ENCODE peak calls at places on chromosomes 7 and 10, in eight cellular contexts. O is A549, B is fibroblast of the aortic adventitia, Q is right lobe of liver, D is stomach, R is thoracic aorta, J is WERI-Rb-1, T is left ventricle myocardium inferior. S is an unnamed sample.

GRCh38 chr7:95473276-95473985 is 12.3 kb upstream of the ASB4 start:
- DNase-seq in O (no peak), B (no peak), Q (no peak), D (no peak), R (no peak), J (peak; percentile 84), T (no peak), S (no peak)

GRCh38 chr7:7424151-7424873 is 111.4 kb downstream of the COL28A1 start:
- DNase-seq in O (peak; percentile 54), B (peak; percentile 78), Q (peak; percentile 72), D (peak; percentile 69), R (peak; percentile 3), J (peak; percentile 77), T (peak; percentile 35), S (peak; percentile 83)

GRCh38 chr7:1670894-1671875 is 1.1 kb downstream of the ELFN1 start:
- DNase-seq in O (no peak), B (no peak), Q (peak; percentile 42), D (no peak), R (no peak), J (no peak), T (no peak), S (no peak)

GRCh38 chr7:151790095-151790825 is 86.7 kb downstream of the PRKAG2 start:
- DNase-seq in O (no peak), B (no peak), Q (no peak), D (no peak), R (no peak), J (no peak), T (no peak), S (no peak)

GRCh38 chr7:52962402-52962801 is 73.0 kb upstream of the POM121L12 start:
- DNase-seq in O (no peak), B (no peak), Q (no peak), D (no peak), R (no peak), J (no peak), T (no peak), S (no peak)

GRCh38 chr10:14953452-14954000 is 370 bp downstream of the DCLRE1C start:
- DNase-seq in O (peak; percentile 57), B (peak; percentile 68), Q (no peak), D (peak; percentile 51), R (peak; percentile 7), J (no peak), T (peak; percentile 50), S (no peak)

GRCh38 chr7:76513817-76514799 is 3.8 kb downstream of the UPK3B start:
- DNase-seq in O (no peak), B (no peak), Q (no peak), D (no peak), R (no peak), J (no peak), T (no peak), S (no peak)

GRCh38 chr7:1721047-1721687 is 51.1 kb downstream of the ELFN1 start:
- DNase-seq in O (no peak), B (no peak), Q (no peak), D (no peak), R (no peak), J (no peak), T (no peak), S (no peak)

GRCh38 chr10:46220872-46221538 is 65.8 kb upstream of the ANTXRL start:
- DNase-seq in O (no peak), B (no peak), Q (no peak), D (no peak), R (no peak), J (no peak), T (no peak), S (no peak)

GRCh38 chr10:49220031-49220430 is 31.8 kb upstream of the TMEM273 start:
- DNase-seq in O (no peak), B (peak; percentile 2), Q (no peak), D (no peak), R (no peak), J (no peak), T (no peak), S (no peak)

GRCh38 chr7:134799387-134799786 is 20.0 kb downstream of the CALD1 start:
- DNase-seq in O (no peak), B (no peak), Q (no peak), D (no peak), R (no peak), J (no peak), T (no peak), S (no peak)

GRCh38 chr7:134792968-134793367 is 13.5 kb downstream of the CALD1 start:
- DNase-seq in O (no peak), B (peak; percentile 39), Q (no peak), D (no peak), R (no peak), J (no peak), T (peak; percentile 48), S (peak; percentile 28)

GRCh38 chr7:134802762-134803161 is 23.3 kb downstream of the CALD1 start:
- DNase-seq in O (no peak), B (no peak), Q (no peak), D (no peak), R (no peak), J (no peak), T (no peak), S (no peak)

GRCh38 chr7:134795231-134795630 is 15.8 kb downstream of the CALD1 start:
- DNase-seq in O (no peak), B (no peak), Q (no peak), D (no peak), R (no peak), J (no peak), T (no peak), S (no peak)

DNA sequence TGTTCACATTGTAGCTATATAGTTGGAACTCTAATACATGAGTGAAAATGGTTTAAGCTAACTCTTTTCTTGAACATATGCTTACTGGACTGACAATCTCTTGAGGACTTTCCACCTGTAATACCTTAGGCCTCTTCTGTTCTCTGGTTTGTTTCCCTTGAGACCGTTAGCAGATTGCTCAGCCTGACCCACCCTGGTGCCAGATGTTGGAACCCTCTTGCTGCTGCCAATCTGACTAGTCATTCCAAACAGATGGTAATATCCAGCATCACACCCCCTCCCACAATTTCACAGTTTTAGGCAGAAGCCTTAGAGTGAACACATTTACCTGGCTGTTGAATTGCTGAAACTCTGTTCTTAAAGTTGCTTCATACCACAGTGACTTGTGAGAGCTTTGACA is 18.7 kb downstream of the CALD1 start:
- DNase-seq in O (no peak), B (no peak), Q (no peak), D (no peak), R (no peak), J (no peak), T (no peak), S (no peak)
- TF ChIP-seq CTCF in O (no peak), B (no peak), Q (no peak), D (no peak), R (no peak), J (no peak), T (no peak), S (no peak)

GRCh38 chr10:110306452-110306768 is 1.7 kb upstream of the SMNDC1 start:
- DNase-seq in O (no peak), B (no peak), Q (no peak), D (no peak), R (no peak), J (no peak), T (no peak), S (no peak)

GRCh38 chr10:110305767-110306451 is 1.2 kb upstream of the SMNDC1 start:
- DNase-seq in O (peak; percentile 72), B (peak; percentile 93), Q (no peak), D (peak; percentile 56), R (peak; percentile 11), J (peak; percentile 40), T (no peak), S (peak; percentile 72)

GRCh38 chr10:110304780-110305421 is at the start of gene SMNDC1:
- DNase-seq in O (peak; percentile 86), B (peak; percentile 99), Q (peak; percentile 99), D (peak; percentile 99), R (peak; percentile 86), J (peak; percentile 98), T (peak; percentile 98), S (peak; percentile 99)

GRCh38 chr10:110304394-110304779 is 333 bp downstream of the SMNDC1 start:
- DNase-seq in O (no peak), B (no peak), Q (no peak), D (no peak), R (no peak), J (no peak), T (no peak), S (no peak)

GRCh38 chr10:110303681-110304080 is 1.0 kb downstream of the SMNDC1 start:
- DNase-seq in O (no peak), B (peak; percentile 5), Q (no peak), D (no peak), R (no peak), J (no peak), T (no peak), S (no peak)
- H3K4me3 ChIP-seq in O (peak overlapping the region; percentile 93), B (peak overlapping the region; percentile 82), Q (peak overlapping the region; percentile 80), D (peak overlapping the region; percentile 80), R (peak overlapping the region; percentile 98), J (peak overlapping the region; percentile 68), T (peak overlapping the region; percentile 90), S (peak overlapping the region; percentile 84)

GRCh38 chr10:70736470-70736982 is 48.7 kb downstream of the TBATA start:
- DNase-seq in O (no peak), B (no peak), Q (no peak), D (no peak), R (no peak), J (no peak), T (peak; percentile 11), S (no peak)

GRCh38 chr10:70737250-70737649 is 47.9 kb downstream of the TBATA start:
- DNase-seq in O (no peak), B (no peak), Q (no peak), D (no peak), R (no peak), J (no peak), T (peak; percentile 2), S (no peak)

GRCh38 chr10:70740441-70741288 is 44.5 kb downstream of the TBATA start:
- DNase-seq in O (no peak), B (no peak), Q (no peak), D (no peak), R (no peak), J (no peak), T (no peak), S (no peak)

GRCh38 chr10:70737977-70738376 is 47.2 kb downstream of the TBATA start:
- DNase-seq in O (no peak), B (no peak), Q (no peak), D (no peak), R (no peak), J (no peak), T (no peak), S (no peak)

DNA sequence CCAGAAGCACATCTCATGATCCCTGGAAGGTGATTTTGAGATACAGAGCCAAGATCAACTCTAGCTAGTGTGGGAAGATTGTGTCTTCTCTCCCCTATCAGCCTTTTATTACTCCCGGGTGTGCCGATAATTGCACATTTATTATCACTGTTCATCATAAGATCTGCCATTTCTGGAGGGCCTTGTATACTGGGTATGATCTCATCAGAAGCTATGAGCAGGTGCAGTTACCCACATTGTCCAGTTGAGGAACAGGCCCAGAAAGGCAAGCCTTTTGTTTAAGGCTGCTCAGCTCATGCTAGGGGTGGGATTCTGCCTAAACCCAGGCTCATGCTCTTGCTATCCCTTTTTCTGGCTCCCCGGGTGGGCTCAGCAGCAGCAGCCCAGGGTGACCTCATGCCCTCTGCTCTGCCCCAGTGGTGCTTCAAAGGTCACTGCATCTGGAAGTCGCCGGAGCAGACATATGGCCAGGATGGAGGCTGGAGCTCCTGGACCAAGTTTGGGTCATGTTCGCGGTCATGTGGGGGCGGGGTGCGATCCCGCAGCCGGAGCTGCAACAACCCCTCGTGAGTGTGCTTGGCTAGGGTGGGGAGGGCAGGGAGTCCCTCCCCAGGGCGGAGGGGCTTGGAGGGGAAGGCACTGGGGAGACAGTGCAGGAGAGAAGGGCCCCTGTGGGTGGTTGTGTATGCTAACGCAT is 46.6 kb downstream of the TBATA start:
- DNase-seq in O (peak; percentile 39), B (no peak), Q (no peak), D (no peak), R (no peak), J (no peak), T (peak; percentile 7), S (no peak)
- TF ChIP-seq CTCF in O (no peak), B (peak; percentile 34), Q (no peak), D (no peak), R (no peak), J (peak; percentile 25), T (no peak), S (no peak)

GRCh38 chr10:133337079-133337725 is 506 bp upstream of the CALY start:
- DNase-seq in O (no peak), B (no peak), Q (no peak), D (no peak), R (no peak), J (no peak), T (no peak), S (no peak)
- H3K4me3 ChIP-seq in O (peak overlapping the region; percentile 58), B (no peak overlapping the region), Q (no peak overlapping the region), D (no peak overlapping the region), R (no peak overlapping the region), J (no peak overlapping the region), T (no peak overlapping the region), S (no peak overlapping the region)

S was measured in adrenal gland.